ENCODE peak calls at places on chromosomes 6 and 20, in seven cellular contexts. One of them, this sample, is unnamed.

GRCh38 chr6:137975058-137975940 is 108.2 kb downstream of the TNFAIP3 start:
- DNase-seq in neural progenitor cell: no peak
- DNase-seq in fibroblast of lung: peak; percentile 13
- DNase-seq in ovary: no peak
- DNase-seq in HCT116: peak; percentile 7
- DNase-seq in left lung: no peak
- DNase-seq in breast epithelium: no peak
- DNase-seq in this sample: peak; percentile 67

GRCh38 chr20:36099106-36099505 is 55.4 kb upstream of the EPB41L1 start:
- DNase-seq in neural progenitor cell: no peak
- DNase-seq in fibroblast of lung: no peak
- DNase-seq in ovary: no peak
- DNase-seq in HCT116: no peak
- DNase-seq in left lung: no peak
- DNase-seq in breast epithelium: no peak
- DNase-seq in this sample: no peak

GRCh38 chr6:33620158-33620583 is 951 bp upstream of the ITPR3 start:
- DNase-seq in neural progenitor cell: peak; percentile 53
- DNase-seq in fibroblast of lung: peak; percentile 35
- DNase-seq in ovary: peak; percentile 58
- DNase-seq in HCT116: no peak
- DNase-seq in left lung: peak; percentile 65
- DNase-seq in breast epithelium: no peak
- DNase-seq in this sample: peak; percentile 38

GRCh38 chr6:17278289-17279061 is 2.7 kb upstream of the RBM24 start:
- DNase-seq in neural progenitor cell: no peak
- DNase-seq in fibroblast of lung: peak; percentile 83
- DNase-seq in ovary: no peak
- DNase-seq in HCT116: no peak
- DNase-seq in left lung: no peak
- DNase-seq in breast epithelium: no peak
- DNase-seq in this sample: no peak

GRCh38 chr6:160883560-160883959 is 108.0 kb upstream of the MAP3K4 start:
- DNase-seq in neural progenitor cell: no peak
- DNase-seq in fibroblast of lung: no peak
- DNase-seq in ovary: no peak
- DNase-seq in HCT116: no peak
- DNase-seq in left lung: no peak
- DNase-seq in breast epithelium: no peak
- DNase-seq in this sample: no peak

GRCh38 chr6:154945271-154945890 is 49.7 kb upstream of the TIAM2 start:
- DNase-seq in neural progenitor cell: no peak
- DNase-seq in fibroblast of lung: no peak
- DNase-seq in ovary: no peak
- DNase-seq in HCT116: no peak
- DNase-seq in left lung: no peak
- DNase-seq in breast epithelium: no peak
- DNase-seq in this sample: no peak

GRCh38 chr20:47453167-47453782 is 48.4 kb upstream of the NCOA3 start:
- DNase-seq in neural progenitor cell: no peak
- DNase-seq in fibroblast of lung: peak; percentile 92
- DNase-seq in ovary: no peak
- DNase-seq in HCT116: peak; percentile 74
- DNase-seq in left lung: no peak
- DNase-seq in breast epithelium: no peak
- DNase-seq in this sample: no peak

GRCh38 chr6:14095444-14095843 is 22.1 kb upstream of the CD83 start:
- DNase-seq in neural progenitor cell: no peak
- DNase-seq in fibroblast of lung: no peak
- DNase-seq in ovary: no peak
- DNase-seq in HCT116: no peak
- DNase-seq in left lung: no peak
- DNase-seq in breast epithelium: no peak
- DNase-seq in this sample: no peak

GRCh38 chr20:33852971-33853813 is 42.0 kb downstream of the CHMP4B start:
- DNase-seq in neural progenitor cell: no peak
- DNase-seq in fibroblast of lung: peak; percentile 73
- DNase-seq in ovary: no peak
- DNase-seq in HCT116: no peak
- DNase-seq in left lung: no peak
- DNase-seq in breast epithelium: no peak
- DNase-seq in this sample: peak; percentile 17

GRCh38 chr6:41896280-41896679 is 1.1 kb upstream of the USP49 start:
- DNase-seq in neural progenitor cell: no peak
- DNase-seq in fibroblast of lung: no peak
- DNase-seq in ovary: no peak
- DNase-seq in HCT116: no peak
- DNase-seq in left lung: no peak
- DNase-seq in breast epithelium: no peak
- DNase-seq in this sample: no peak

GRCh38 chr6:71250050-71250689 is 38.4 kb upstream of the OGFRL1 start:
- DNase-seq in neural progenitor cell: no peak
- DNase-seq in fibroblast of lung: peak; percentile 83
- DNase-seq in ovary: no peak
- DNase-seq in HCT116: no peak
- DNase-seq in left lung: no peak
- DNase-seq in breast epithelium: no peak
- DNase-seq in this sample: no peak

GRCh38 chr6:149435919-149436586 is 36.0 kb downstream of the SUMO4 start:
- DNase-seq in neural progenitor cell: no peak
- DNase-seq in fibroblast of lung: no peak
- DNase-seq in ovary: no peak
- DNase-seq in HCT116: no peak
- DNase-seq in left lung: no peak
- DNase-seq in breast epithelium: no peak
- DNase-seq in this sample: no peak

GRCh38 chr6:49552596-49552995 is 2.1 kb downstream of the C6orf141 start:
- DNase-seq in neural progenitor cell: peak; percentile 41
- DNase-seq in fibroblast of lung: peak; percentile 17
- DNase-seq in ovary: no peak
- DNase-seq in HCT116: no peak
- DNase-seq in left lung: no peak
- DNase-seq in breast epithelium: no peak
- DNase-seq in this sample: no peak

GRCh38 chr6:97322811-97323210 is 39.8 kb upstream of the MMS22L start:
- DNase-seq in neural progenitor cell: no peak
- DNase-seq in fibroblast of lung: peak; percentile 82
- DNase-seq in ovary: no peak
- DNase-seq in HCT116: no peak
- DNase-seq in left lung: no peak
- DNase-seq in breast epithelium: no peak
- DNase-seq in this sample: no peak

GRCh38 chr6:148087659-148088058 is 255.0 kb upstream of the SASH1 start:
- DNase-seq in neural progenitor cell: no peak
- DNase-seq in fibroblast of lung: no peak
- DNase-seq in ovary: no peak
- DNase-seq in HCT116: no peak
- DNase-seq in left lung: no peak
- DNase-seq in breast epithelium: no peak
- DNase-seq in this sample: no peak

GRCh38 chr20:64025826-64026412 is 10.1 kb upstream of the C20orf204 start:
- DNase-seq in neural progenitor cell: no peak
- DNase-seq in fibroblast of lung: no peak
- DNase-seq in ovary: no peak
- DNase-seq in HCT116: no peak
- DNase-seq in left lung: no peak
- DNase-seq in breast epithelium: no peak
- DNase-seq in this sample: no peak

GRCh38 chr20:12110711-12111110 is 193.0 kb downstream of the BTBD3 start:
- DNase-seq in neural progenitor cell: no peak
- DNase-seq in fibroblast of lung: peak; percentile 70
- DNase-seq in ovary: no peak
- DNase-seq in HCT116: no peak
- DNase-seq in left lung: no peak
- DNase-seq in breast epithelium: no peak
- DNase-seq in this sample: no peak

GRCh38 chr6:89044988-89045387 is 35.6 kb upstream of the PNRC1 start:
- DNase-seq in neural progenitor cell: no peak
- DNase-seq in fibroblast of lung: no peak
- DNase-seq in ovary: no peak
- DNase-seq in HCT116: no peak
- DNase-seq in left lung: peak; percentile 50
- DNase-seq in breast epithelium: no peak
- DNase-seq in this sample: no peak

GRCh38 chr20:53617791-53618489 is 24.3 kb upstream of the ZNF217 start:
- DNase-seq in neural progenitor cell: no peak
- DNase-seq in fibroblast of lung: no peak
- DNase-seq in ovary: no peak
- DNase-seq in HCT116: no peak
- DNase-seq in left lung: no peak
- DNase-seq in breast epithelium: no peak
- DNase-seq in this sample: no peak

GRCh38 chr6:77650098-77650663 is 2.7 kb upstream of the MEI4 start:
- DNase-seq in neural progenitor cell: peak; percentile 93
- DNase-seq in fibroblast of lung: peak; percentile 1
- DNase-seq in ovary: peak; percentile 33
- DNase-seq in HCT116: no peak
- DNase-seq in left lung: no peak
- DNase-seq in breast epithelium: no peak
- DNase-seq in this sample: no peak

GRCh38 chr6:42352856-42353564 is 98.7 kb downstream of the TRERF1 start:
- DNase-seq in neural progenitor cell: no peak
- DNase-seq in fibroblast of lung: peak; percentile 70
- DNase-seq in ovary: no peak
- DNase-seq in HCT116: peak; percentile 31
- DNase-seq in left lung: no peak
- DNase-seq in breast epithelium: no peak
- DNase-seq in this sample: no peak

GRCh38 chr6:151139524-151139923 is 100.2 kb upstream of the AKAP12 start:
- DNase-seq in neural progenitor cell: no peak
- DNase-seq in fibroblast of lung: no peak
- DNase-seq in ovary: no peak
- DNase-seq in HCT116: no peak
- DNase-seq in left lung: no peak
- DNase-seq in breast epithelium: no peak
- DNase-seq in this sample: no peak

GRCh38 chr6:151140767-151141166 is 99.0 kb upstream of the AKAP12 start:
- DNase-seq in neural progenitor cell: no peak
- DNase-seq in fibroblast of lung: no peak
- DNase-seq in ovary: no peak
- DNase-seq in HCT116: no peak
- DNase-seq in left lung: no peak
- DNase-seq in breast epithelium: no peak
- DNase-seq in this sample: no peak

GRCh38 chr6:151131346-151131745 is 108.4 kb upstream of the AKAP12 start:
- DNase-seq in neural progenitor cell: no peak
- DNase-seq in fibroblast of lung: no peak
- DNase-seq in ovary: no peak
- DNase-seq in HCT116: no peak
- DNase-seq in left lung: no peak
- DNase-seq in breast epithelium: no peak
- DNase-seq in this sample: no peak

GRCh38 chr6:151137441-151137984 is 102.3 kb upstream of the AKAP12 start:
- DNase-seq in neural progenitor cell: no peak
- DNase-seq in fibroblast of lung: peak; percentile 38
- DNase-seq in ovary: no peak
- DNase-seq in HCT116: no peak
- DNase-seq in left lung: no peak
- DNase-seq in breast epithelium: no peak
- DNase-seq in this sample: no peak

GRCh38 chr6:151136141-151136755 is 103.5 kb upstream of the AKAP12 start:
- DNase-seq in neural progenitor cell: peak; percentile 69
- DNase-seq in fibroblast of lung: peak; percentile 46
- DNase-seq in ovary: peak; percentile 50
- DNase-seq in HCT116: no peak
- DNase-seq in left lung: no peak
- DNase-seq in breast epithelium: no peak
- DNase-seq in this sample: no peak
- H3K27ac ChIP-seq in neural progenitor cell: peak overlapping the region; percentile 69
- H3K27ac ChIP-seq in fibroblast of lung: no peak overlapping the region
- H3K27ac ChIP-seq in ovary: peak overlapping the region; percentile 71
- H3K27ac ChIP-seq in HCT116: no peak overlapping the region
- H3K27ac ChIP-seq in left lung: no peak overlapping the region
- H3K27ac ChIP-seq in breast epithelium: no peak overlapping the region
- H3K27ac ChIP-seq in this sample: no peak overlapping the region

GRCh38 chr20:63017076-63017825 is 10.5 kb upstream of the BHLHE23 start:
- DNase-seq in neural progenitor cell: no peak
- DNase-seq in fibroblast of lung: no peak
- DNase-seq in ovary: peak; percentile 24
- DNase-seq in HCT116: no peak
- DNase-seq in left lung: no peak
- DNase-seq in breast epithelium: no peak
- DNase-seq in this sample: no peak
- H3K27me3 ChIP-seq in neural progenitor cell: peaks cover 22% of the 10 kb centered on the region
- H3K27me3 ChIP-seq in fibroblast of lung: peaks cover 40% of the 10 kb centered on the region
- H3K27me3 ChIP-seq in ovary: no peaks in the 10 kb centered on the region
- H3K27me3 ChIP-seq in HCT116: no peaks in the 10 kb centered on the region
- H3K27me3 ChIP-seq in left lung: peaks cover 100% of the 10 kb centered on the region
- H3K27me3 ChIP-seq in breast epithelium: peaks cover 72% of the 10 kb centered on the region
- H3K27me3 ChIP-seq in this sample: no peaks in the 10 kb centered on the region

GRCh38 chr6:163341671-163342070 is 72.8 kb upstream of the QKI start:
- DNase-seq in neural progenitor cell: peak; percentile 18
- DNase-seq in fibroblast of lung: no peak
- DNase-seq in ovary: no peak
- DNase-seq in HCT116: no peak
- DNase-seq in left lung: no peak
- DNase-seq in breast epithelium: no peak
- DNase-seq in this sample: no peak
- H3K4me1 ChIP-seq in neural progenitor cell: peaks cover 34% of the 10 kb centered on the region
- H3K4me1 ChIP-seq in fibroblast of lung: no peaks in the 10 kb centered on the region
- H3K4me1 ChIP-seq in ovary: no peaks in the 10 kb centered on the region
- H3K4me1 ChIP-seq in HCT116: peaks cover 6% of the 10 kb centered on the region
- H3K4me1 ChIP-seq in left lung: peaks cover 4% of the 10 kb centered on the region
- H3K4me1 ChIP-seq in breast epithelium: no peaks in the 10 kb centered on the region
- H3K4me1 ChIP-seq in this sample: no peaks in the 10 kb centered on the region

GRCh38 chr20:5890773-5891441 is 59.4 kb downstream of the TRMT6 start:
- DNase-seq in neural progenitor cell: no peak
- DNase-seq in fibroblast of lung: no peak
- DNase-seq in ovary: no peak
- DNase-seq in HCT116: no peak
- DNase-seq in left lung: no peak
- DNase-seq in breast epithelium: no peak
- DNase-seq in this sample: no peak

GRCh38 chr20:5887386-5887785 is 62.9 kb downstream of the TRMT6 start:
- DNase-seq in neural progenitor cell: no peak
- DNase-seq in fibroblast of lung: no peak
- DNase-seq in ovary: no peak
- DNase-seq in HCT116: no peak
- DNase-seq in left lung: no peak
- DNase-seq in breast epithelium: no peak
- DNase-seq in this sample: no peak

GRCh38 chr20:5886788-5887187 is 63.5 kb downstream of the TRMT6 start:
- DNase-seq in neural progenitor cell: no peak
- DNase-seq in fibroblast of lung: peak; percentile 27
- DNase-seq in ovary: no peak
- DNase-seq in HCT116: no peak
- DNase-seq in left lung: no peak
- DNase-seq in breast epithelium: no peak
- DNase-seq in this sample: no peak

GRCh38 chr20:5885866-5886265 is 64.5 kb downstream of the TRMT6 start:
- DNase-seq in neural progenitor cell: no peak
- DNase-seq in fibroblast of lung: no peak
- DNase-seq in ovary: no peak
- DNase-seq in HCT116: no peak
- DNase-seq in left lung: no peak
- DNase-seq in breast epithelium: no peak
- DNase-seq in this sample: no peak

DNA sequence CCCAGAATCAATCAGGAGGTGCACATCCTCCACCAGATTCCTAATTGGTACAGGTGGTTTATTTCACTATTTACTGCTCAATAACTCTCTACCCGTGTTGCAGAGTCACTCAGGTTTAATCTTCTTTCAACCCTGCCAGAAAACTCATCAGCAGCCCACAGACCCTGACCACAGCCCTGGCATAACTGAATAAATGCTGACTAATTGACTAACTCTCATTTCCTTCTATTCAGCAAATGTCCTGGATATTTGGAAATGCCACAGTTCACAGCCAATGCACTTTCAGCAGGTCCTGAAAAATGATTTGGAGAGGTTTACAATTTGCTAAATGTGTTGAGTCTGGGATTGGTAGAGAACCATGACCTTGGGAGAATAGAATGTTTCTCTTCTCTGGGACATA is 62.3 kb downstream of the TRMT6 start:
- DNase-seq in neural progenitor cell: no peak
- DNase-seq in fibroblast of lung: peak; percentile 47
- DNase-seq in ovary: no peak
- DNase-seq in HCT116: no peak
- DNase-seq in left lung: no peak
- DNase-seq in breast epithelium: no peak
- DNase-seq in this sample: no peak
- H3K27ac ChIP-seq in neural progenitor cell: no peak overlapping the region
- H3K27ac ChIP-seq in fibroblast of lung: no peak overlapping the region
- H3K27ac ChIP-seq in ovary: no peak overlapping the region
- H3K27ac ChIP-seq in HCT116: no peak overlapping the region
- H3K27ac ChIP-seq in left lung: no peak overlapping the region
- H3K27ac ChIP-seq in breast epithelium: no peak overlapping the region
- H3K27ac ChIP-seq in this sample: no peak overlapping the region

This sample was measured in CD4-positive, alpha-beta memory T cell.